ENCODE peak calls at places on chromosome 22, in six cellular contexts. D is hypothalamus; W is SJSA1; Y is stimulated activated CD8-positive, alpha-beta memory T cell treated with anti-CD3 and anti-CD28 coated beads, Interleukin-15, amount 100 ng/mL, for 4 hours; V is GM12864; X is Ammon's horn. S is an unnamed sample.

GRCh38 chr22:27217154-27217553 is 559.8 kb downstream of the MIAT start:
- DNase-seq in D (no peak), W (no peak), Y (no peak), V (no peak), X (no peak), S (no peak)

GRCh38 chr22:27473533-27473932 is 328.0 kb downstream of the MN1 start:
- DNase-seq in D (no peak), W (no peak), Y (no peak), V (no peak), X (no peak), S (no peak)

GRCh38 chr22:19766506-19767426 is 6.2 kb downstream of the TBX1 start:
- DNase-seq in D (no peak), W (no peak), Y (peak), V (no peak), X (no peak), S (no peak)

GRCh38 chr22:43007519-43008102 is 7.3 kb downstream of the PACSIN2 start:
- DNase-seq in D (no peak), W (no peak), Y (no peak), V (no peak), X (no peak), S (peak)

GRCh38 chr22:49198705-49199084 is 629.0 kb downstream of the BRD1 start:
- DNase-seq in D (no peak), W (peak), Y (no peak), V (no peak), X (no peak), S (no peak)

GRCh38 chr22:47798229-47798628 is 1035.8 kb downstream of the TBC1D22A start:
- DNase-seq in D (no peak), W (peak), Y (no peak), V (no peak), X (no peak), S (no peak)

GRCh38 chr22:18955696-18956095 is 19.6 kb upstream of the PRODH start:
- DNase-seq in D (no peak), W (peak), Y (no peak), V (no peak), X (no peak), S (no peak)

GRCh38 chr22:26391623-26392022 is 37.4 kb upstream of the ASPHD2 start:
- DNase-seq in D (no peak), W (no peak), Y (no peak), V (no peak), X (no peak), S (no peak)

GRCh38 chr22:50118557-50119168 is 28.9 kb downstream of the MOV10L1 start:
- DNase-seq in D (no peak), W (peak), Y (no peak), V (no peak), X (no peak), S (no peak)

GRCh38 chr22:44270556-44270880 is 42.2 kb downstream of the SHISAL1 start:
- DNase-seq in D (no peak), W (no peak), Y (no peak), V (no peak), X (no peak), S (no peak)

GRCh38 chr22:22538226-22538989 is 18.3 kb upstream of the ZNF280A start:
- DNase-seq in D (no peak), W (no peak), Y (no peak), V (no peak), X (no peak), S (no peak)

GRCh38 chr22:46072981-46073682 is 77.2 kb upstream of the PPARA start:
- DNase-seq in D (no peak), W (no peak), Y (no peak), V (no peak), X (no peak), S (no peak)

GRCh38 chr22:38276161-38276560 is 3.4 kb upstream of the TMEM184B start:
- DNase-seq in D (no peak), W (no peak), Y (no peak), V (no peak), X (no peak), S (no peak)

GRCh38 chr22:22484023-22484422 is 24.5 kb downstream of the ZNF280B start:
- DNase-seq in D (no peak), W (no peak), Y (no peak), V (no peak), X (no peak), S (no peak)

GRCh38 chr22:18076060-18076497 is 1.7 kb upstream of the PEX26 start:
- DNase-seq in D (no peak), W (no peak), Y (no peak), V (peak), X (peak), S (peak)

GRCh38 chr22:41862160-41862529 is 29.2 kb downstream of the SREBF2 start:
- DNase-seq in D (no peak), W (no peak), Y (peak), V (peak), X (no peak), S (no peak)

GRCh38 chr22:45553333-45554039 is 50.8 kb downstream of the FBLN1 start:
- DNase-seq in D (peak), W (peak), Y (no peak), V (no peak), X (peak), S (peak)

GRCh38 chr22:46139895-46140350 is 10.4 kb upstream of the PPARA start:
- DNase-seq in D (no peak), W (no peak), Y (no peak), V (no peak), X (no peak), S (no peak)

GRCh38 chr22:26086359-26086758 is 82.9 kb upstream of the SEZ6L start:
- DNase-seq in D (no peak), W (no peak), Y (no peak), V (no peak), X (peak), S (peak)

GRCh38 chr22:31439805-31440204 is 40.4 kb downstream of the DRG1 start:
- DNase-seq in D (no peak), W (no peak), Y (no peak), V (no peak), X (peak), S (no peak)

GRCh38 chr22:20128902-20129746 is 2.5 kb upstream of the ZDHHC8 start:
- DNase-seq in D (no peak), W (no peak), Y (no peak), V (no peak), X (peak), S (no peak)

GRCh38 chr22:42376721-42377177 is 55.5 kb downstream of the NFAM1 start:
- DNase-seq in D (no peak), W (no peak), Y (no peak), V (no peak), X (no peak), S (peak)